ENCODE peak calls at places on chromosomes 6 and 20, in six cellular contexts. F is adrenal gland, T is stomach, L is tibial nerve, V is lower leg skin, B is A549. W is an unnamed sample.
A peak's percentile ranks its signal among the peaks of the same experiment; 100 is the strongest.

GRCh38 chr6:143059616-143060353 is 904 bp upstream of the AIG1 start:
- DNase-seq in F (no peak), T (no peak), B (no peak), V (no peak), L (no peak), W (peak; percentile 11)

GRCh38 chr20:38435555-38435939 is 419 bp upstream of the SNHG17 start:
- DNase-seq in L (no peak), B (no peak), T (no peak), F (no peak), V (no peak), W (no peak)

GRCh38 chr6:138654715-138655634 is 118.6 kb upstream of the CCDC28A start:
- DNase-seq in B (no peak), L (no peak), F (no peak), V (no peak), T (no peak), W (no peak)

GRCh38 chr6:34671801-34672656 is 24.5 kb downstream of the ILRUN start:
- DNase-seq in L (no peak), B (no peak), F (no peak), T (no peak), V (no peak), W (peak; percentile 54)

GRCh38 chr6:119735500-119735899 is 385.9 kb upstream of the MAN1A1 start:
- DNase-seq in B (no peak), F (no peak), T (no peak), L (no peak), V (no peak), W (no peak)

GRCh38 chr20:22561965-22562581 is 22.3 kb downstream of the FOXA2 start:
- DNase-seq in V (no peak), T (no peak), B (no peak), L (no peak), F (no peak), W (no peak)

GRCh38 chr6:23245559-23245958 is 676.2 kb downstream of the HDGFL1 start:
- DNase-seq in F (no peak), B (no peak), V (no peak), T (no peak), L (no peak), W (no peak)

GRCh38 chr6:163460307-163460782 is 45.8 kb downstream of the QKI start:
- DNase-seq in T (no peak), B (peak; percentile 4), V (no peak), F (no peak), L (no peak), W (peak; percentile 0)

GRCh38 chr20:23641936-23642751 is 4.4 kb upstream of the CST3 start:
- DNase-seq in L (no peak), B (no peak), T (no peak), F (peak; percentile 72), V (no peak), W (peak; percentile 75)

GRCh38 chr6:112163295-112164257 is 76.2 kb downstream of the FAM229B start:
- DNase-seq in T (peak; percentile 83), B (peak; percentile 35), L (peak; percentile 40), F (peak; percentile 82), V (peak; percentile 90), W (peak; percentile 41)

GRCh38 chr6:101883398-101883975 is 490.0 kb downstream of the GRIK2 start:
- DNase-seq in V (no peak), F (no peak), B (no peak), L (no peak), T (no peak), W (no peak)

GRCh38 chr6:132133734-132134490 is 182.7 kb upstream of the CCN2 start:
- DNase-seq in T (no peak), F (peak; percentile 33), B (no peak), V (peak; percentile 87), L (no peak), W (no peak)

GRCh38 chr20:49790077-49790798 is 22.4 kb upstream of the SLC9A8 start:
- DNase-seq in L (no peak), T (no peak), F (peak; percentile 80), V (no peak), B (no peak), W (no peak)

GRCh38 chr6:39053854-39054576 is 5.4 kb downstream of the GLP1R start:
- DNase-seq in F (no peak), T (no peak), V (no peak), B (no peak), L (no peak), W (no peak)

GRCh38 chr6:18477301-18477941 is 90.3 kb downstream of the RNF144B start:
- DNase-seq in F (no peak), B (no peak), V (no peak), L (no peak), T (no peak), W (no peak)

GRCh38 chr20:45934046-45934586 is 367 bp upstream of the PCIF1 start:
- DNase-seq in L (peak; percentile 37), B (peak; percentile 54), F (no peak), T (peak; percentile 50), V (no peak), W (peak; percentile 37)

GRCh38 chr6:168439791-168440491 is 1.0 kb upstream of the SMOC2 start:
- DNase-seq in L (no peak), F (no peak), V (peak; percentile 74), T (no peak), B (no peak), W (no peak)

GRCh38 chr20:1146957-1147356 is 28.6 kb downstream of the PSMF1 start:
- DNase-seq in L (no peak), V (no peak), T (no peak), B (no peak), F (no peak), W (no peak)

GRCh38 chr6:169337881-169338445 is 84.3 kb upstream of the THBS2 start:
- DNase-seq in T (no peak), F (no peak), B (no peak), L (no peak), V (peak; percentile 86), W (no peak)

GRCh38 chr6:144064402-144064830 is 31.0 kb downstream of the SF3B5 start:
- DNase-seq in T (peak; percentile 34), B (no peak), F (peak; percentile 29), L (peak; percentile 17), V (peak; percentile 90), W (no peak)

GRCh38 chr6:45647341-45648138 is 269.8 kb upstream of the SUPT3H start:
- DNase-seq in F (no peak), B (no peak), T (no peak), L (no peak), V (no peak), W (peak; percentile 59)

GRCh38 chr6:152334555-152334954 is 302.6 kb downstream of the SYNE1 start:
- DNase-seq in B (no peak), F (no peak), V (no peak), T (no peak), L (no peak), W (no peak)

DNA sequence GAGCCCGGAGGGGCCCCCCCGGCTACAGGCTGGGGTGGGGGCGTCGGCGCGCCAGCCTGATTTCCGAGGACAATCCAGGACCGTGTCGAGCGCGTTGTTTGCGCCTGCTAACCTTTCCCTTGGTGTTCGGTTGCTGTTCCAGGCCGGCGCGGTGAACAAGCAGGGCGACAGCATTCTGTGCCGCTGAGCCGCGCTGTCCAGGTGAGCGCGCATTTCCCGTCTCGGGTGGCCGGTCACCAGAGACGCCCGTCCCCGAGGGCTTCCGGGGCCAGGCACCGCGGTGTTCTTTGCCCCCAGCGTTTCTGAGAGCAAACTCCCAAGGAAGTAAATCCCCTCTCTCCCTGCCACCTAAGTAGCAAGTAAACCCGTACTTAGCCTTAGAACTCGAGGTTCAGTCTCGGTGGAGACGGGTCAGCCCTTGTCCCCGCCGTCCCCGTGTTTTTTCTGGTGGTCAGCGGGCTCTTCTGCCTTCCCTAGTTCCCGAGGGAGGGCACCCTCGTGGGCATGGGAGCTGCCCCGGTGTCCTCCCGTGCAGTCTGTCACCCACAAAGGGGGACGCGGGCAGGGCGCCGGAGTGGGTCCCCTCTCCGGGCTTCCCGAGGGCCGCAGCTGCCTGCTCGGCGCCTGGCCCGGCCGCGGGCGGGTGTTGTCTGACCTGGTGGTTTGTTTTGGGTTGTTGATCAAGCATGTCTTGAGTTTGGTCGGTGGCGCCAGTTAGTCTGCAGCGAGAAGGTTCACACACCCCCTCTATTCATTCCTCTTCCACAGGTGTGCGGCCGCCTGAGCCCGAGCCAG is 1.5 kb downstream of the ID4 start:
- DNase-seq in F (no peak), L (no peak), T (peak; percentile 74), V (peak; percentile 86), B (peak; percentile 4), W (no peak)
- TF ChIP-seq POLR2A in F (no peak), L (no peak), T (no peak), V (no peak), B (no peak), W (no peak)

DNA sequence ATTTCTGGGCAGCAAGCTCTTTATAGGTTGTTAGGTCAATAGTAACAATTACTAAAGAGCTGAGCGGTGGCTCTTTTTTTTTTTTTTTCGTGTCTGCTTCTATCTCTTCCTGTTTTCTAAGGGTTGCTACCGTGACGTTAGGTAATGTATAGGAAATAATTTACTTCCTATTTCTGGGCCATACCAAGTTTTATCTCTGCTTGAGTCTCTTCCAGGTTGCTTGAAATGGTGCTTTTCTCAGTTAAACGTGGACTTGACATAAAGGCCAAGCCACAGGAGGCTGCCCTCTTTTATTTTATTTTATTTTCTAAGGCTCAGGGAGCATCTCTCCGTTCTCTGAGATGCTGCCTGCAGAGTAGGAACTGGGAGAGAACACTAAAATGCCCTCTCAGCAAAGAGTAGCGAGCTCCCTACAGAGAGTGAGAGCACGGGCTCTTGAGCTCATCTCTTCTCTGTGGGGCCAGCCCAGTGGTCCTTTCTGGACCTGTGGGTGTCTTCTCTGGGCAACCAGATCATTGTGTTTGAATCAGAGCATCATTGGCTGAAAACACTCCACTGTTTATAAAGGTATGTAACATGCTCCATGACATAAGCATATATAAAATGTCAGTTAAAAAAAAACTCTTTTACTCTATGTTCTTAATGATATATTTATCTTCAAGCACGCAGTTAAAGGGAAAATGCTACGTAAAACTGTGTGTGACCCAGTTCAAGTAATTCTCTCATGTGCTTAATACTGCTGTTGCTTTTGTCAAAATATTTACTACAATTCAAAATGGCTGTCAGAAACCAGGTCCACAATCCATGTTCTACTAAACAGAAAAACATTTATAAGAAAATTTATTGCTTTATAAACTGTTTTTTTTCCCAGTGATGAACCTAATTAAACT is at the start of gene ZNF831:
- DNase-seq in B (no peak), F (no peak), V (no peak), T (no peak), L (no peak), W (no peak)
- TF ChIP-seq POLR2A in B (no peak), F (no peak), V (no peak), T (no peak), L (no peak), W (no peak)

GRCh38 chr6:32655311-32655710 is 11.1 kb downstream of the HLA-DQB1 start:
- DNase-seq in B (no peak), V (no peak), L (no peak), T (no peak), F (no peak), W (no peak)

GRCh38 chr6:32662836-32663235 is 3.6 kb downstream of the HLA-DQB1 start:
- DNase-seq in B (no peak), L (no peak), F (no peak), V (no peak), T (no peak), W (no peak)

GRCh38 chr6:32662099-32662498 is 4.4 kb downstream of the HLA-DQB1 start:
- DNase-seq in T (no peak), F (no peak), L (no peak), V (no peak), B (no peak), W (no peak)

GRCh38 chr6:32659856-32660595 is 6.4 kb downstream of the HLA-DQB1 start:
- DNase-seq in F (no peak), V (no peak), L (no peak), T (no peak), B (no peak), W (no peak)

GRCh38 chr6:32658268-32658897 is 8.1 kb downstream of the HLA-DQB1 start:
- DNase-seq in V (no peak), L (no peak), F (no peak), B (no peak), T (no peak), W (no peak)
- TF ChIP-seq POLR2A in V (no peak), L (no peak), F (no peak), B (no peak), T (no peak), W (no peak)

GRCh38 chr6:109318328-109318876 is 63.9 kb downstream of the CD164 start:
- DNase-seq in F (no peak), T (no peak), B (no peak), V (no peak), L (peak; percentile 43), W (no peak)
- TF ChIP-seq POLR2A in F (no peak), T (no peak), B (no peak), V (no peak), L (no peak), W (no peak)

W was measured in H54.